ENCODE peak calls at places on chromosome 22, in five cellular contexts. One of them, this sample, is unnamed.

GRCh38 chr22:46107089-46107664 is 43.1 kb upstream of the PPARA start:
- DNase-seq in A673: no peak
- DNase-seq in CD4-positive, alpha-beta T cell: no peak
- DNase-seq in mesendoderm: no peak
- DNase-seq in transverse colon: peak
- DNase-seq in this sample: peak

GRCh38 chr22:24072361-24072760 is 61.3 kb downstream of the CABIN1 start:
- DNase-seq in A673: no peak
- DNase-seq in CD4-positive, alpha-beta T cell: no peak
- DNase-seq in mesendoderm: no peak
- DNase-seq in transverse colon: no peak
- DNase-seq in this sample: no peak

GRCh38 chr22:32175751-32176644 is 16.9 kb upstream of the C22orf42 start:
- DNase-seq in A673: no peak
- DNase-seq in CD4-positive, alpha-beta T cell: no peak
- DNase-seq in mesendoderm: peak
- DNase-seq in transverse colon: no peak
- DNase-seq in this sample: no peak

GRCh38 chr22:35070451-35071093 is 4.6 kb downstream of the ISX start:
- DNase-seq in A673: no peak
- DNase-seq in CD4-positive, alpha-beta T cell: no peak
- DNase-seq in mesendoderm: no peak
- DNase-seq in transverse colon: no peak
- DNase-seq in this sample: no peak

GRCh38 chr22:29332886-29333496 is 17.5 kb upstream of the RASL10A start:
- DNase-seq in A673: peak
- DNase-seq in CD4-positive, alpha-beta T cell: no peak
- DNase-seq in mesendoderm: no peak
- DNase-seq in transverse colon: no peak
- DNase-seq in this sample: no peak

GRCh38 chr22:36775589-36775965 is 342 bp downstream of the IFT27 start:
- DNase-seq in A673: peak
- DNase-seq in CD4-positive, alpha-beta T cell: peak
- DNase-seq in mesendoderm: peak
- DNase-seq in transverse colon: peak
- DNase-seq in this sample: no peak

GRCh38 chr22:17678817-17679385 is 40.3 kb downstream of the BCL2L13 start:
- DNase-seq in A673: no peak
- DNase-seq in CD4-positive, alpha-beta T cell: no peak
- DNase-seq in mesendoderm: peak
- DNase-seq in transverse colon: no peak
- DNase-seq in this sample: no peak

GRCh38 chr22:40499187-40499753 is 128.9 kb downstream of the SGSM3 start:
- DNase-seq in A673: peak
- DNase-seq in CD4-positive, alpha-beta T cell: no peak
- DNase-seq in mesendoderm: peak
- DNase-seq in transverse colon: no peak
- DNase-seq in this sample: no peak

GRCh38 chr22:19429950-19430889 is 1.3 kb downstream of the HIRA start:
- DNase-seq in A673: peak
- DNase-seq in CD4-positive, alpha-beta T cell: peak
- DNase-seq in mesendoderm: peak
- DNase-seq in transverse colon: peak
- DNase-seq in this sample: no peak

GRCh38 chr22:29521526-29521925 is 32.0 kb downstream of the THOC5 start:
- DNase-seq in A673: no peak
- DNase-seq in CD4-positive, alpha-beta T cell: no peak
- DNase-seq in mesendoderm: no peak
- DNase-seq in transverse colon: no peak
- DNase-seq in this sample: no peak

GRCh38 chr22:37282385-37282677 is at the start of gene CYTH4:
- DNase-seq in A673: no peak
- DNase-seq in CD4-positive, alpha-beta T cell: peak
- DNase-seq in mesendoderm: no peak
- DNase-seq in transverse colon: peak
- DNase-seq in this sample: no peak

GRCh38 chr22:29985912-29986311 is 94.4 kb upstream of the HORMAD2 start:
- DNase-seq in A673: no peak
- DNase-seq in CD4-positive, alpha-beta T cell: no peak
- DNase-seq in mesendoderm: no peak
- DNase-seq in transverse colon: no peak
- DNase-seq in this sample: no peak

GRCh38 chr22:19337137-19337536 is 45.6 kb upstream of the CLTCL1 start:
- DNase-seq in A673: no peak
- DNase-seq in CD4-positive, alpha-beta T cell: no peak
- DNase-seq in mesendoderm: no peak
- DNase-seq in transverse colon: no peak
- DNase-seq in this sample: no peak

GRCh38 chr22:47107431-47107830 is 345.0 kb downstream of the TBC1D22A start:
- DNase-seq in A673: no peak
- DNase-seq in CD4-positive, alpha-beta T cell: no peak
- DNase-seq in mesendoderm: no peak
- DNase-seq in transverse colon: no peak
- DNase-seq in this sample: no peak

GRCh38 chr22:36528336-36528735 is 630 bp downstream of the EIF3D start:
- DNase-seq in A673: no peak
- DNase-seq in CD4-positive, alpha-beta T cell: no peak
- DNase-seq in mesendoderm: no peak
- DNase-seq in transverse colon: no peak
- DNase-seq in this sample: no peak

GRCh38 chr22:33242078-33242477 is 183.9 kb upstream of the SYN3 start:
- DNase-seq in A673: no peak
- DNase-seq in CD4-positive, alpha-beta T cell: no peak
- DNase-seq in mesendoderm: no peak
- DNase-seq in transverse colon: no peak
- DNase-seq in this sample: no peak

GRCh38 chr22:39634530-39635399 is 64.2 kb downstream of the CACNA1I start:
- DNase-seq in A673: peak
- DNase-seq in CD4-positive, alpha-beta T cell: no peak
- DNase-seq in mesendoderm: peak
- DNase-seq in transverse colon: peak
- DNase-seq in this sample: peak

GRCh38 chr22:39598017-39598965 is 27.7 kb downstream of the CACNA1I start:
- DNase-seq in A673: no peak
- DNase-seq in CD4-positive, alpha-beta T cell: peak
- DNase-seq in mesendoderm: peak
- DNase-seq in transverse colon: peak
- DNase-seq in this sample: no peak

GRCh38 chr22:30705710-30706651 is 11.3 kb downstream of the OSBP2 start:
- DNase-seq in A673: no peak
- DNase-seq in CD4-positive, alpha-beta T cell: no peak
- DNase-seq in mesendoderm: peak
- DNase-seq in transverse colon: peak
- DNase-seq in this sample: no peak

GRCh38 chr22:43789452-43789851 is 22.7 kb downstream of the EFCAB6 start:
- DNase-seq in A673: peak
- DNase-seq in CD4-positive, alpha-beta T cell: no peak
- DNase-seq in mesendoderm: no peak
- DNase-seq in transverse colon: peak
- DNase-seq in this sample: no peak

GRCh38 chr22:47355776-47356432 is 593.5 kb downstream of the TBC1D22A start:
- DNase-seq in A673: no peak
- DNase-seq in CD4-positive, alpha-beta T cell: no peak
- DNase-seq in mesendoderm: no peak
- DNase-seq in transverse colon: no peak
- DNase-seq in this sample: no peak

GRCh38 chr22:37059876-37060449 is 8.4 kb downstream of the KCTD17 start:
- DNase-seq in A673: no peak
- DNase-seq in CD4-positive, alpha-beta T cell: no peak
- DNase-seq in mesendoderm: no peak
- DNase-seq in transverse colon: no peak
- DNase-seq in this sample: no peak

GRCh38 chr22:32067613-32068012 is 24.6 kb downstream of the SLC5A1 start:
- DNase-seq in A673: no peak
- DNase-seq in CD4-positive, alpha-beta T cell: no peak
- DNase-seq in mesendoderm: no peak
- DNase-seq in transverse colon: no peak
- DNase-seq in this sample: no peak

GRCh38 chr22:20033045-20033706 is 12.3 kb downstream of the TANGO2 start:
- DNase-seq in A673: no peak
- DNase-seq in CD4-positive, alpha-beta T cell: no peak
- DNase-seq in mesendoderm: no peak
- DNase-seq in transverse colon: no peak
- DNase-seq in this sample: no peak

GRCh38 chr22:40498454-40499186 is 128.2 kb downstream of the SGSM3 start:
- DNase-seq in A673: no peak
- DNase-seq in CD4-positive, alpha-beta T cell: no peak
- DNase-seq in mesendoderm: peak
- DNase-seq in transverse colon: no peak
- DNase-seq in this sample: no peak

GRCh38 chr22:22930571-22931556 is 43.2 kb downstream of the IGLL5 start:
- DNase-seq in A673: no peak
- DNase-seq in CD4-positive, alpha-beta T cell: no peak
- DNase-seq in mesendoderm: no peak
- DNase-seq in transverse colon: no peak
- DNase-seq in this sample: no peak
- H3K27ac ChIP-seq in A673: no peak
- H3K27ac ChIP-seq in CD4-positive, alpha-beta T cell: no peak
- H3K27ac ChIP-seq in mesendoderm: no peak
- H3K27ac ChIP-seq in transverse colon: peak
- H3K27ac ChIP-seq in this sample: no peak

GRCh38 chr22:49967333-49968241 is 7.0 kb downstream of the PIM3 start:
- DNase-seq in A673: no peak
- DNase-seq in CD4-positive, alpha-beta T cell: no peak
- DNase-seq in mesendoderm: no peak
- DNase-seq in transverse colon: peak
- DNase-seq in this sample: no peak

GRCh38 chr22:49968313-49968830 is 7.8 kb downstream of the PIM3 start:
- DNase-seq in A673: no peak
- DNase-seq in CD4-positive, alpha-beta T cell: no peak
- DNase-seq in mesendoderm: no peak
- DNase-seq in transverse colon: no peak
- DNase-seq in this sample: no peak

GRCh38 chr22:49970528-49971231 is 10.1 kb downstream of the PIM3 start:
- DNase-seq in A673: peak
- DNase-seq in CD4-positive, alpha-beta T cell: peak
- DNase-seq in mesendoderm: peak
- DNase-seq in transverse colon: peak
- DNase-seq in this sample: peak

GRCh38 chr22:49969751-49970527 is 9.4 kb downstream of the PIM3 start:
- DNase-seq in A673: no peak
- DNase-seq in CD4-positive, alpha-beta T cell: no peak
- DNase-seq in mesendoderm: no peak
- DNase-seq in transverse colon: no peak
- DNase-seq in this sample: no peak

DNA sequence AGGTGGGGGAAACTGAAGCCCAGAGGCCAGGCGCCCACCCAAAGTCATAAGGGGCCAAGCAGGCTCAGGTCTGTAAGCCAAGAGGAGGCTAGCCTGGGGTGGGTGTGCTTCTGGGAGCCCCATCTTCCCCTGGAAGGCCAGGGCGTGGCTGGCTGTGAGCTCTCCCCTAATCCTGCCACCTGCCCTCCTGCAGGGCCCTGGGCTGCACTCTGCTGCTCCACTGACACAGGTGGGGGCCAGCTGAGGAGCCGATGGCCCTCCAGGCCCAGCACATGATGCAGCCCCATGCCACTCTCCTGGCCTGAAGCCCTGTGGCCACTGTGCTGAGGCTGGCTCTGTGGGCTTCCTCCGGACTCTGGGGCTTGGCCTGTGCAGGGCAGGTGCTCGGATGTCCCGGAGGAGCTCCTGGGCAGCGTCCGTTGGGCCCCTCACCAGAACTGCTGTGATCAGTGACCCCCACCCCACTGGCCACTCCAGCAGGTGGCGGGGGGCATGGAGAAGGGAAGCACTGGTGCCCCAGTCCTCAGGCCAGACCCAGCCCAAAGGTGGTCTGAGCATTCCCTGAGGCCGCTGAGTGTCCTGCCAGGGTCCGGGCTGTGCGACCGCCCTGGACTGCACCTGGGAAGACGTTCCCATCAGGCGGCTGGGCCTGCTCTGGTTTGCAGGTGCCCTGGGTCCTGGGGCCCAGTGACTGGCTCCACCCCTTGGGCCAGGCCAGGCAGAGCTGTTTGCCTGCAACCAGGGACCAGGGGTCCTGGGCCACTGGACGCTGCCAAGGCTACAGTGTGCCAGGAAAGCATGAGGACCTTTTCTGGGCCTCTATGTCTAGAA is 8.5 kb downstream of the PIM3 start:
- DNase-seq in A673: no peak
- DNase-seq in CD4-positive, alpha-beta T cell: no peak
- DNase-seq in mesendoderm: no peak
- DNase-seq in transverse colon: no peak
- DNase-seq in this sample: no peak
- H3K27ac ChIP-seq in A673: no peak
- H3K27ac ChIP-seq in CD4-positive, alpha-beta T cell: no peak
- H3K27ac ChIP-seq in mesendoderm: no peak
- H3K27ac ChIP-seq in transverse colon: peak
- H3K27ac ChIP-seq in this sample: peak

DNA sequence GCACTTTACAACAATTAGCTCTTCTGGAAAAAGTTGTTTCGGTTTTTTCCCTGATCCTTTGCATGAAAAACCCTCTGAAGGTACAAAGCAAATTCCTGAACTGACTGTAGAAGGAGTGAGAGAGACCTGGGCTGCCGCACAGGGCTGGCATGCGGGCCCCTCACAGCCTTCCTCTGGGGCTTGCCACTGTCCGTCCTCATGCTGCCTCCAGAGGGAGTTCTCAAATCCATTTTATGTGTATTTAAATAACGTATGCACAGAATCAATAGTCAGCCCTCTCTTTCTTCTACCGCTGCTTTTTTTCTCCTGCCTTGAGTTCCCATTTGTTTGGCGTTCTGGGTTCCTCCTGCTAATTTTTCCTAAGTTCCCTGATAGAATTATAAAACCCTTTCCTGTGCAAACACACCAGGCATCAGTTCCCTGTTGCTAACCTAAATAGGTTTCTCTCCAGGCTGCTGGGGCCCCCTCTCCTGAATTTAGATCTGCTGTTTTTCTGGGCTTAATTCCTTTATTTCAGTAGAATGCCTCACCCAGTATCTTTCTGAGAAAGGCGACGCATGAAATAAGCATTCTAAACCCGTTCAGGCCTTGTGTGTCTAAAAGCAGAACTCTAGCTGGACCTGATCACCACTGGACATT is 52.4 kb downstream of the PHF21B start:
- DNase-seq in A673: no peak
- DNase-seq in CD4-positive, alpha-beta T cell: no peak
- DNase-seq in mesendoderm: peak
- DNase-seq in transverse colon: no peak
- DNase-seq in this sample: no peak
- H3K27ac ChIP-seq in A673: no peak
- H3K27ac ChIP-seq in CD4-positive, alpha-beta T cell: no peak
- H3K27ac ChIP-seq in mesendoderm: no peak
- H3K27ac ChIP-seq in transverse colon: no peak
- H3K27ac ChIP-seq in this sample: no peak

GRCh38 chr22:38489142-38489541 is 17.0 kb downstream of the DDX17 start:
- DNase-seq in A673: no peak
- DNase-seq in CD4-positive, alpha-beta T cell: no peak
- DNase-seq in mesendoderm: no peak
- DNase-seq in transverse colon: no peak
- DNase-seq in this sample: no peak

GRCh38 chr22:38490915-38491314 is 15.2 kb downstream of the DDX17 start:
- DNase-seq in A673: no peak
- DNase-seq in CD4-positive, alpha-beta T cell: no peak
- DNase-seq in mesendoderm: no peak
- DNase-seq in transverse colon: peak
- DNase-seq in this sample: no peak

GRCh38 chr22:38490475-38490874 is 15.6 kb downstream of the DDX17 start:
- DNase-seq in A673: no peak
- DNase-seq in CD4-positive, alpha-beta T cell: no peak
- DNase-seq in mesendoderm: no peak
- DNase-seq in transverse colon: no peak
- DNase-seq in this sample: no peak

GRCh38 chr22:38487946-38488345 is 18.2 kb downstream of the DDX17 start:
- DNase-seq in A673: no peak
- DNase-seq in CD4-positive, alpha-beta T cell: no peak
- DNase-seq in mesendoderm: no peak
- DNase-seq in transverse colon: no peak
- DNase-seq in this sample: no peak

GRCh38 chr22:38489561-38490133 is 16.5 kb downstream of the DDX17 start:
- DNase-seq in A673: no peak
- DNase-seq in CD4-positive, alpha-beta T cell: no peak
- DNase-seq in mesendoderm: no peak
- DNase-seq in transverse colon: no peak
- DNase-seq in this sample: no peak
- H3K27ac ChIP-seq in A673: peak
- H3K27ac ChIP-seq in CD4-positive, alpha-beta T cell: no peak
- H3K27ac ChIP-seq in mesendoderm: no peak
- H3K27ac ChIP-seq in transverse colon: peak
- H3K27ac ChIP-seq in this sample: no peak